ENCODE peak calls at places on chromosome 17, in eight cellular contexts. V, Q, I, L, O, T, G and N are unnamed samples.

GRCh38 chr17:16432017-16432416 is 16.6 kb downstream of the TRPV2 start:
- DNase-seq in V (no peak), Q (no peak), I (no peak), L (no peak), O (no peak), T (no peak), G (no peak), N (no peak)

GRCh38 chr17:82949361-82949760 is 109.5 kb upstream of the ZNF750 start:
- DNase-seq in V (peak), Q (no peak), I (no peak), L (peak), O (no peak), T (peak), G (no peak), N (no peak)

GRCh38 chr17:42474270-42474669 is 15.6 kb downstream of the ATP6V0A1 start:
- DNase-seq in V (peak), Q (no peak), I (no peak), L (no peak), O (no peak), T (no peak), G (no peak), N (no peak)

GRCh38 chr17:74369221-74369620 is 1.9 kb downstream of the GPR142 start:
- DNase-seq in V (peak), Q (no peak), I (no peak), L (peak), O (no peak), T (no peak), G (no peak), N (no peak)

GRCh38 chr17:45428954-45429337 is 3.7 kb downstream of the ARHGAP27 start:
- DNase-seq in V (no peak), Q (no peak), I (no peak), L (no peak), O (no peak), T (no peak), G (no peak), N (no peak)

GRCh38 chr17:78672880-78673371 is 95.7 kb upstream of the DNAH17 start:
- DNase-seq in V (no peak), Q (no peak), I (no peak), L (no peak), O (no peak), T (no peak), G (peak), N (peak)

GRCh38 chr17:20191066-20191465 is 181.9 kb downstream of the SPECC1 start:
- DNase-seq in V (no peak), Q (no peak), I (peak), L (no peak), O (peak), T (no peak), G (no peak), N (no peak)

GRCh38 chr17:58668598-58668935 is 23.3 kb downstream of the TEX14 start:
- DNase-seq in V (no peak), Q (no peak), I (no peak), L (no peak), O (no peak), T (no peak), G (no peak), N (no peak)

GRCh38 chr17:1916963-1917715 is 87.3 kb downstream of the RPA1 start:
- DNase-seq in V (no peak), Q (no peak), I (no peak), L (no peak), O (no peak), T (no peak), G (no peak), N (no peak)

GRCh38 chr17:80008848-80009247 is 26.8 kb downstream of the TBC1D16 start:
- DNase-seq in V (no peak), Q (no peak), I (no peak), L (no peak), O (no peak), T (no peak), G (no peak), N (no peak)
- TF ChIP-seq POLR2A in V (no peak), Q (no peak), I (no peak), L (no peak), O (no peak), T (no peak), G (no peak), N (no peak)

DNA sequence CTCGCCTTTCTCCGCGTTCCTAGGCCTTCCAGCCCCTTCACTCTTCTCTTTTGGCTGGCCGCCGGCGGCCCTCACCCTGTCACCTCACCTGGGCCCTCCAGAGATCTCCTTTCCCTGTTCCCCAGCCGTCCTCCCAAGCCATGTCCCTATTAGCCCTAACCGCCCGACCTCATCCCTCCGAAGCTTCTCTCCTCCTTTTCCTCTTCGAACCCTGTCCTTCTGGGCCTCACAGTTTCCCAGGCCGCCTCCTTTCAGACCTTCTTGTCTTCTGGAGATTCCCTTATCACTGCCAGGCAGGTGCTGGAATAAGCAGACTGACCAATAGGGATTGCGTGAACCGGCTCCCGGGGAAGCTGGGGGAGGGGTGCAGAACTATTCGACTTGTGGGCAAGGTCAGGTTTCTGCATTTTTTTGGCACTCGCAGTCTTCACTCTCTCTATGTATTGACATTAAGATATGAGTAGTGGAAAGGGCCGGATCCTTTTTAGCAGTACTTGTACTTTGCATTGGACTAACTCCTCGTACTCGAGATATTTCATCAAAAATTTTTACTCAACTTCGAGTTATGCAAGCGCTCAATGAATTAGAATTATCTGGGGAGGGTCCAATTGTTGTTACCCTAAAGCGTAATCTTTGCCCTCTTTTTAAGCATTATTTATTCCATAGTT is 689 bp downstream of the RHOT1 start:
- DNase-seq in V (peak), Q (peak), I (peak), L (peak), O (peak), T (peak), G (peak), N (no peak)
- TF ChIP-seq POLR2A in V (no peak), Q (no peak), I (no peak), L (no peak), O (no peak), T (no peak), G (no peak), N (no peak)

DNA sequence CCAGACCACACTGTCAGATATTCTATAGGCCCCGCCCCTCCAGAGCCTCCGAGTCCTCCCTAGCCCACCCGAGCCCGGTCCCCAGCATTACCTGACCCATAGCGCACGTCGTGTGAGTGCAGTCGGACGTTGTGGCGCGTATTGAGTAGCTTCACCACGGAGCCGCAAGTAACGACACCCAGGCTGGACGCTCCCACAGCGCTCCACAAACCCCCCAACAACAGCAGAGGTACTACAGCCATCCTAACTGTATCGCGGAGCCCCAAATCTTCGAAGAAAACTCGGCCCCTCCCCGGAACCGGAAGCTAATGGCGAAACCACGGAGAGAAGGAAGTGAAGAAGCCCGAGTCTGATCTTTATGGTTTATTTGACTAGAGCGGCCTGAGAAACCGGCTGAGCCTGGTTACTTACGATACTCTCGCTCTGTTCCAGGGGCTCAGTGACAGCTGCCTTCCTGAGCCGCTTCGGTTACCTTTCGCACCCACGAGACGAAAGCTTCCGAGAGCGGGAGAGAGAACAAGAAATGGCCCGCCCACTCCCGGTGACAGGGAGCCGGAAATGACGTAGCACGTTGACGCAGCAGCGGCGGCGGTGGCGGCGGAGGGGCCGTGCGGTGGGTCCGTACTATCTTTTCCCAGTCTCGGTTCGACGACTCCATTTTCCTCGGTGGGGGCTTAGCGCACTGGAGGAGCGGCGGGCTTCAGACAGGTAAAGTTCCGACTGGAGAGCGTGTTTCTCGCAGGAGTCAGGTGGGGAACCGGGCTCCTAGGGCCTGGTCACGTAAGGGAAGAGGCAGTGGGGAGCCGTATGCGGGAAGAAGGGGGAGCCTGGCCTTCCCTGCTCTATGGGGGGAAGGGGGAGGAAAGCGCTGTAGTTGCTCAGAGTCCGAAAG is at the start of the genes SDF2 and SUPT6H:
- DNase-seq in V (peak), Q (peak), I (peak), L (peak), O (peak), T (peak), G (peak), N (peak)
- TF ChIP-seq POLR2A in V (no peak), Q (peak), I (peak), L (no peak), O (peak), T (peak), G (peak), N (peak)

GRCh38 chr17:72588961-72589360 is 468.1 kb downstream of the SOX9 start:
- DNase-seq in V (peak), Q (peak), I (no peak), L (no peak), O (peak), T (no peak), G (peak), N (peak)
- TF ChIP-seq POLR2A in V (no peak), Q (no peak), I (no peak), L (no peak), O (no peak), T (no peak), G (no peak), N (no peak)